ENCODE peak calls at places on chromosome 11, in nine cellular contexts. B is WERI-Rb-1; N is EH; Z is kidney epithelial cell; T is prostate gland; A is T1000; E is naive thymus-derived CD8-positive, alpha-beta T cell; G is NCI-H510A; M is HFF-Myc. C is an unnamed sample.

GRCh38 chr11:15236514-15236913 is 121.8 kb downstream of the INSC start:
- DNase-seq in T (no peak), E (no peak), N (no peak), Z (no peak), M (no peak), A (no peak), B (no peak), G (no peak), C (no peak)

GRCh38 chr11:69321877-69322350 is 28.0 kb downstream of the MYEOV start:
- DNase-seq in A (peak), G (no peak), B (no peak), Z (peak), T (no peak), N (peak), E (no peak), M (no peak), C (no peak)

GRCh38 chr11:67379061-67380058 is 6.0 kb upstream of the CLCF1 start:
- DNase-seq in B (no peak), Z (no peak), N (peak), T (no peak), G (no peak), A (peak), E (no peak), M (no peak), C (no peak)

GRCh38 chr11:60193687-60194433 is 11.0 kb upstream of the MS4A6A start:
- DNase-seq in A (no peak), T (no peak), Z (peak), N (peak), E (peak), M (no peak), B (peak), G (no peak), C (peak)

GRCh38 chr11:15667127-15667725 is 552.5 kb downstream of the INSC start:
- DNase-seq in A (no peak), G (no peak), E (no peak), Z (no peak), N (peak), M (no peak), B (no peak), T (no peak), C (no peak)

GRCh38 chr11:46920709-46921108 is 2.4 kb upstream of the LRP4 start:
- DNase-seq in Z (peak), B (no peak), G (no peak), N (peak), E (no peak), A (peak), M (peak), T (no peak), C (no peak)

GRCh38 chr11:69694781-69695180 is 9.0 kb downstream of the FGF19 start:
- DNase-seq in E (no peak), Z (no peak), G (peak), M (no peak), B (no peak), N (no peak), A (no peak), T (no peak), C (no peak)

GRCh38 chr11:110373061-110373702 is 56.6 kb upstream of the FDX1 start:
- DNase-seq in M (no peak), Z (no peak), B (no peak), G (no peak), E (no peak), T (no peak), N (peak), A (no peak), C (no peak)

GRCh38 chr11:100689141-100689540 is 2.1 kb downstream of the ARHGAP42 start:
- DNase-seq in E (no peak), A (no peak), T (no peak), B (no peak), N (no peak), Z (no peak), G (no peak), M (no peak), C (no peak)

GRCh38 chr11:133706925-133707794 is 138.2 kb downstream of the SPATA19 start:
- DNase-seq in G (no peak), B (no peak), A (no peak), E (no peak), M (no peak), Z (no peak), T (no peak), N (no peak), C (no peak)

GRCh38 chr11:20156876-20157613 is 3.2 kb downstream of the DBX1 start:
- DNase-seq in G (no peak), M (no peak), B (no peak), Z (no peak), A (no peak), E (no peak), T (no peak), N (no peak), C (no peak)

GRCh38 chr11:115481528-115481927 is 22.7 kb downstream of the CADM1 start:
- DNase-seq in T (no peak), E (no peak), M (no peak), N (no peak), Z (no peak), A (no peak), B (no peak), G (no peak), C (no peak)

GRCh38 chr11:62958547-62959071 is 26.2 kb downstream of the SLC22A6 start:
- DNase-seq in B (no peak), Z (no peak), G (no peak), M (peak), T (peak), A (no peak), N (peak), E (no peak), C (no peak)

GRCh38 chr11:74749127-74749964 is 697 bp downstream of the RNF169 start:
- DNase-seq in Z (no peak), E (no peak), B (peak), T (peak), N (peak), A (peak), M (no peak), G (peak), C (peak)

GRCh38 chr11:102452461-102453285 is at the start of gene TMEM123:
- DNase-seq in A (peak), E (peak), T (peak), N (peak), B (peak), Z (no peak), M (no peak), G (peak), C (peak)

GRCh38 chr11:96186806-96187205 is 156.2 kb downstream of the MAML2 start:
- DNase-seq in N (peak), A (no peak), Z (no peak), E (no peak), M (no peak), T (no peak), B (no peak), G (no peak), C (no peak)

GRCh38 chr11:35305670-35306382 is 113.5 kb downstream of the SLC1A2 start:
- DNase-seq in T (peak), G (no peak), N (peak), E (peak), B (peak), Z (no peak), M (no peak), A (no peak), C (peak)

GRCh38 chr11:1486054-1486825 is at the start of gene MOB2:
- DNase-seq in M (no peak), G (no peak), N (no peak), A (no peak), B (no peak), Z (peak), E (no peak), T (no peak), C (no peak)

GRCh38 chr11:28490763-28491382 is 382.7 kb downstream of the METTL15 start:
- DNase-seq in B (no peak), M (no peak), G (no peak), T (no peak), A (no peak), Z (no peak), N (peak), E (no peak), C (no peak)

GRCh38 chr11:109519253-109519652 is 97.3 kb downstream of the C11orf87 start:
- DNase-seq in E (no peak), N (no peak), B (no peak), T (no peak), Z (no peak), G (no peak), M (no peak), A (no peak), C (no peak)

GRCh38 chr11:22466809-22467208 is 128.6 kb downstream of the SLC17A6 start:
- DNase-seq in N (peak), Z (peak), A (no peak), G (no peak), E (no peak), T (no peak), B (no peak), M (no peak), C (no peak)

GRCh38 chr11:19714387-19715363 is 2.0 kb downstream of the NAV2 start:
- DNase-seq in B (no peak), T (peak), E (no peak), G (no peak), A (no peak), M (no peak), N (peak), Z (no peak), C (no peak)

GRCh38 chr11:67996622-67997459 is 7.1 kb downstream of the UNC93B1 start:
- DNase-seq in A (no peak), N (peak), G (no peak), Z (no peak), T (no peak), E (no peak), M (no peak), B (peak), C (no peak)